ENCODE peak calls at places on chromosomes 13 and 19, in four cellular contexts. N is EL, O is aorta, Z is midbrain. D is an unnamed sample.

GRCh38 chr13:100710176-100710575 is 35.6 kb upstream of the TMTC4 start:
- DNase-seq in N (no peak), O (no peak), Z (no peak), D (no peak)

GRCh38 chr13:76745246-76746200 is 140.7 kb downstream of the KCTD12 start:
- DNase-seq in Z (peak; percentile 31), N (no peak), O (no peak), D (no peak)

GRCh38 chr19:12664406-12665280 is 1.9 kb downstream of the MAN2B1 start:
- DNase-seq in O (no peak), N (peak; percentile 32), Z (no peak), D (no peak)

GRCh38 chr19:14517840-14518505 is at the start of gene DNAJB1:
- DNase-seq in N (peak; percentile 76), Z (peak; percentile 88), O (peak; percentile 94), D (peak; percentile 94)

GRCh38 chr13:113216165-113217056 is 7.0 kb downstream of the CUL4A start:
- DNase-seq in N (peak; percentile 61), Z (peak; percentile 27), O (no peak), D (peak; percentile 33)

GRCh38 chr13:42752731-42753130 is 28.7 kb upstream of the FAM216B start:
- DNase-seq in Z (no peak), N (no peak), O (no peak), D (no peak)

GRCh38 chr13:47420012-47420411 is 523.2 kb upstream of the HTR2A start:
- DNase-seq in Z (no peak), N (no peak), O (no peak), D (no peak)

GRCh38 chr19:16945364-16945714 is 56.5 kb downstream of the F2RL3 start:
- DNase-seq in Z (no peak), O (no peak), N (no peak), D (no peak)

GRCh38 chr13:36710396-36710795 is 36.6 kb downstream of the SERTM1 start:
- DNase-seq in Z (no peak), N (no peak), O (no peak), D (no peak)

GRCh38 chr19:13938361-13939027 is at the start of gene PODNL1:
- DNase-seq in O (no peak), Z (peak; percentile 17), N (peak; percentile 79), D (no peak)

GRCh38 chr13:43698743-43699142 is 88.0 kb downstream of the ENOX1 start:
- DNase-seq in O (no peak), N (peak; percentile 8), Z (peak; percentile 33), D (no peak)

GRCh38 chr19:48741222-48741999 is 1.0 kb upstream of the RASIP1 start:
- DNase-seq in O (no peak), N (peak; percentile 18), Z (no peak), D (peak; percentile 85)

GRCh38 chr13:112814905-112815585 is 125.2 kb downstream of the ATP11A start:
- DNase-seq in O (no peak), Z (no peak), N (peak; percentile 27), D (no peak)

GRCh38 chr19:45881909-45882528 is 3.9 kb downstream of the IRF2BP1 start:
- DNase-seq in N (no peak), Z (no peak), O (no peak), D (no peak)

GRCh38 chr13:50236898-50237318 is 221.7 kb downstream of the KCNRG start:
- DNase-seq in Z (no peak), N (no peak), O (no peak), D (no peak)

GRCh38 chr13:40069173-40070044 is 413.9 kb downstream of the COG6 start:
- DNase-seq in N (peak; percentile 57), Z (peak; percentile 85), O (peak; percentile 87), D (peak; percentile 42)

GRCh38 chr19:4908781-4909171 is 525 bp upstream of the UHRF1 start:
- DNase-seq in Z (no peak), O (peak; percentile 70), N (no peak), D (no peak)

GRCh38 chr19:18906605-18907519 is 10.9 kb upstream of the CERS1 start:
- DNase-seq in Z (peak; percentile 87), O (no peak), N (no peak), D (peak; percentile 51)

GRCh38 chr13:39321578-39321977 is 281.4 kb downstream of the LHFPL6 start:
- DNase-seq in O (no peak), N (no peak), Z (no peak), D (no peak)

GRCh38 chr13:38785047-38785446 is 98.2 kb downstream of the FREM2 start:
- DNase-seq in Z (no peak), O (no peak), N (no peak), D (no peak)

GRCh38 chr19:15448778-15449619 is 757 bp downstream of the WIZ start:
- DNase-seq in N (peak; percentile 29), O (no peak), Z (no peak), D (no peak)

GRCh38 chr13:106155411-106155810 is 380.1 kb downstream of the EFNB2 start:
- DNase-seq in O (no peak), Z (no peak), N (peak; percentile 76), D (no peak)

GRCh38 chr13:104837756-104838155 is 1697.7 kb downstream of the EFNB2 start:
- DNase-seq in O (no peak), Z (no peak), N (no peak), D (no peak)